ENCODE peak calls at places on chromosomes 1 and 21, in five cellular contexts. E is stimulated activated effector memory CD8-positive, alpha-beta T cell treated with anti-CD3 and anti-CD28 coated beads, Interleukin-12 subunit alpha, Interleukin-12 subunit beta, amount 100 ng/mL, for 72 hours; S is left lung; A is LoVo; X is Panc1. P is an unnamed sample.

GRCh38 chr1:83508485-83509151 is 490.3 kb downstream of the TTLL7 start:
- DNase-seq in E (no peak), S (no peak), A (no peak), X (no peak), P (no peak)

GRCh38 chr1:89363196-89363595 is 663 bp upstream of the GBP6 start:
- DNase-seq in E (no peak), S (no peak), A (no peak), X (no peak), P (no peak)

GRCh38 chr1:111190931-111191451 is 9.5 kb downstream of the DENND2D start:
- DNase-seq in E (no peak), S (no peak), A (no peak), X (no peak), P (no peak)

GRCh38 chr1:56424744-56425493 is 154.4 kb downstream of the PLPP3 start:
- DNase-seq in E (no peak), S (peak; percentile 62), A (peak; percentile 37), X (no peak), P (peak; percentile 66)

GRCh38 chr1:206915085-206915735 is 6.5 kb downstream of the FCMR start:
- DNase-seq in E (no peak), S (no peak), A (no peak), X (no peak), P (no peak)

GRCh38 chr1:2320001-2320400 is 71.4 kb downstream of the MORN1 start:
- DNase-seq in E (no peak), S (no peak), A (no peak), X (no peak), P (no peak)

GRCh38 chr1:150557813-150558212 is 8.6 kb downstream of the ADAMTSL4 start:
- DNase-seq in E (no peak), S (no peak), A (no peak), X (no peak), P (no peak)

GRCh38 chr1:115062542-115063004 is 26.7 kb downstream of the TSPAN2 start:
- DNase-seq in E (peak; percentile 67), S (peak; percentile 51), A (peak; percentile 89), X (no peak), P (no peak)

GRCh38 chr1:93768380-93768863 is 86.8 kb upstream of the BCAR3 start:
- DNase-seq in E (no peak), S (no peak), A (no peak), X (no peak), P (no peak)

GRCh38 chr1:169113613-169114119 is 7.2 kb downstream of the ATP1B1 start:
- DNase-seq in E (no peak), S (no peak), A (peak; percentile 76), X (peak; percentile 85), P (no peak)

GRCh38 chr1:110671323-110671722 is 3.4 kb downstream of the KCNA3 start:
- DNase-seq in E (no peak), S (no peak), A (no peak), X (no peak), P (no peak)

GRCh38 chr1:51218570-51218969 is 17.5 kb upstream of the RNF11 start:
- DNase-seq in E (no peak), S (no peak), A (no peak), X (no peak), P (no peak)

GRCh38 chr1:29647581-29647980 is 411.3 kb downstream of the PTPRU start:
- DNase-seq in E (no peak), S (no peak), A (no peak), X (no peak), P (no peak)

GRCh38 chr21:39321424-39321823 is 8.0 kb upstream of the BRWD1 start:
- DNase-seq in E (no peak), S (no peak), A (no peak), X (no peak), P (no peak)

P was measured in omental fat pad.